ENCODE peak calls at places on chromosome 2, in five cellular contexts. P, E, I, H and L are unnamed samples.

GRCh38 chr2:51151490-51152140 is 119.7 kb upstream of the NRXN1 start:
- DNase-seq in I (no peak), H (no peak), P (no peak), E (no peak), L (no peak)

GRCh38 chr2:104849618-104850097 is 4.3 kb upstream of the POU3F3 start:
- DNase-seq in H (no peak), I (peak; percentile 67), P (peak; percentile 85), E (peak; percentile 31), L (peak; percentile 85)

GRCh38 chr2:105582952-105583660 is 161.6 kb upstream of the NCK2 start:
- DNase-seq in P (peak; percentile 76), H (no peak), I (no peak), E (no peak), L (no peak)

GRCh38 chr2:217902281-217903141 is 100.3 kb downstream of the TNS1 start:
- DNase-seq in E (no peak), H (no peak), I (peak; percentile 31), P (peak; percentile 84), L (no peak)

GRCh38 chr2:157911646-157912217 is 35.6 kb upstream of the ACVR1 start:
- DNase-seq in E (no peak), P (no peak), H (no peak), I (no peak), L (no peak)

GRCh38 chr2:112794131-112794733 is 9.9 kb upstream of the IL1A start:
- DNase-seq in P (peak; percentile 63), H (no peak), E (no peak), I (peak; percentile 92), L (no peak)

GRCh38 chr2:52976132-52976949 is 791.3 kb upstream of the CHAC2 start:
- DNase-seq in I (no peak), H (no peak), E (no peak), P (peak; percentile 41), L (peak; percentile 83)

GRCh38 chr2:232941912-232942595 is 71.0 kb downstream of the NGEF start:
- DNase-seq in P (no peak), I (no peak), H (no peak), E (no peak), L (no peak)

GRCh38 chr2:86790828-86791561 is at the start of gene CD8A:
- DNase-seq in H (no peak), P (peak; percentile 26), E (peak; percentile 62), I (no peak), L (peak; percentile 71)

GRCh38 chr2:165558832-165559231 is 89.3 kb downstream of the CSRNP3 start:
- DNase-seq in E (no peak), I (no peak), P (no peak), H (no peak), L (no peak)

GRCh38 chr2:3486047-3487027 is 33.0 kb downstream of the ADI1 start:
- DNase-seq in P (no peak), I (no peak), H (no peak), E (no peak), L (no peak)

GRCh38 chr2:170782673-170783072 is 12.5 kb downstream of the ERICH2 start:
- DNase-seq in I (no peak), P (no peak), H (no peak), E (no peak), L (no peak)
- H3K4me3 ChIP-seq in I (no peak overlapping the region), P (no peak overlapping the region), H (no peak overlapping the region), E (no peak overlapping the region), L (no peak overlapping the region)

GRCh38 chr2:74895031-74895425 is 61.1 kb downstream of the HK2 start:
- DNase-seq in I (no peak), H (no peak), E (no peak), P (no peak), L (peak; percentile 20)

GRCh38 chr2:74892609-74893008 is 58.7 kb downstream of the HK2 start:
- DNase-seq in E (no peak), I (no peak), P (no peak), H (no peak), L (peak; percentile 12)

GRCh38 chr2:74893332-74893731 is 59.4 kb downstream of the HK2 start:
- DNase-seq in I (no peak), P (no peak), H (no peak), E (no peak), L (no peak)

GRCh38 chr2:74894261-74895030 is 60.5 kb downstream of the HK2 start:
- DNase-seq in I (no peak), P (no peak), E (no peak), H (no peak), L (peak; percentile 39)

GRCh38 chr2:74896232-74896631 is 62.2 kb upstream of the POLE4 start:
- DNase-seq in I (no peak), H (no peak), E (no peak), P (no peak), L (peak; percentile 16)
- H3K4me1 ChIP-seq in I (no peaks in the 10 kb centered on the region), H (no peaks in the 10 kb centered on the region), E (no peaks in the 10 kb centered on the region), P (no peaks in the 10 kb centered on the region), L (peaks cover 15% of the 10 kb centered on the region)

DNA sequence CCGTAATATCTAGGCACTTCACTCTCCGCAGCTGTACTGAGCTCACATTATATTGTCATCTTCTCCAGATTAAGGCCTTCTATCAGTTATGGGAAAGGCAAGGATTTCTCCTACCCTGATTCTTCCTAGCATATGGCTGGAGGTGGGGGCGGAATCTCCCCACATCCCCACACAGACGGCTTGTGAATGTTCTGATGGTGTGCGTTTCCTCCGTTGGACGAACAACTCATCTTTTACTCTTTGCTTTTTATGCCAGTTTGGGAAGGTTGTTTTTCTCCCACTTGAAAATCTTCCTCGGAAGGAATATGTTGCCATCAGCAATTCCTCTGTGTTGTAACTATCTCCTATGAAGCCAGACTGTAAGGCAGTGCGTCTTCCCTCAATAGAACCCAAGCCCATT is 24.3 kb downstream of the KLHL29 start:
- DNase-seq in P (no peak), E (no peak), I (no peak), H (no peak), L (no peak)
- H3K4me3 ChIP-seq in P (no peak overlapping the region), E (no peak overlapping the region), I (no peak overlapping the region), H (no peak overlapping the region), L (no peak overlapping the region)

GRCh38 chr2:213688129-213688528 is 403.9 kb downstream of the SPAG16 start:
- DNase-seq in I (no peak), E (no peak), P (no peak), H (no peak), L (no peak)
- H3K4me1 ChIP-seq in I (no peaks in the 10 kb centered on the region), E (no peaks in the 10 kb centered on the region), P (no peaks in the 10 kb centered on the region), H (no peaks in the 10 kb centered on the region), L (no peaks in the 10 kb centered on the region)

GRCh38 chr2:189348369-189348768 is 92.9 kb upstream of the WDR75 start:
- DNase-seq in I (no peak), P (no peak), E (no peak), H (no peak), L (no peak)

GRCh38 chr2:189350515-189351209 is 90.6 kb upstream of the WDR75 start:
- DNase-seq in P (peak; percentile 30), I (no peak), E (no peak), H (no peak), L (no peak)

GRCh38 chr2:189344036-189344435 is 97.2 kb upstream of the WDR75 start:
- DNase-seq in P (no peak), I (no peak), H (no peak), E (no peak), L (no peak)

DNA sequence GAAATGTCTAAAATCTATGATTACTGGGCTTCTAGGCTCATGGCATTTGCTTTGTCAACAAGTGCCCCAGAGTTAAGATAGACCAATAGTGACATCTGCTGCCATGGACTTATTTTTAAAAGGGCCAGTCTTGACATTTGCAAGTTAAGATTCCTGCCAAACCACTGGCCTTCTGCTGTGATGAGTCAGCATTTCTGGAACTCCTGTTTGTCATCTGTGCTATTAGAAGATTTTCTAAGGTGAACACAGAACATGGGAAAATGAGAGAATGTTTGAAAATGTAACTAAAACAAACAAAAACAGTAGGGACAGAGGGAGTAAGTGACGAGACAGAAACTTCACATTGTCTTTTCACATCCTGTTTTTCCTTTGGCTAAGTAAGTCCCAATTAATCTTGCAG is 93.7 kb upstream of the WDR75 start:
- DNase-seq in I (peak; percentile 75), H (no peak), P (peak; percentile 69), E (no peak), L (no peak)
- H3K4me3 ChIP-seq in I (no peak overlapping the region), H (no peak overlapping the region), P (no peak overlapping the region), E (no peak overlapping the region), L (peak overlapping the region; percentile 26)

GRCh38 chr2:196268538-196269338 is 97.4 kb upstream of the STK17B start:
- DNase-seq in H (no peak), P (no peak), I (no peak), E (no peak), L (no peak)

GRCh38 chr2:196263181-196263747 is 91.9 kb upstream of the STK17B start:
- DNase-seq in I (peak; percentile 48), E (no peak), H (peak; percentile 32), P (no peak), L (no peak)

GRCh38 chr2:196268022-196268421 is 96.6 kb upstream of the STK17B start:
- DNase-seq in H (no peak), I (no peak), E (no peak), P (no peak), L (no peak)

GRCh38 chr2:196266855-196267254 is 95.5 kb upstream of the STK17B start:
- DNase-seq in P (no peak), H (no peak), E (no peak), I (no peak), L (no peak)

GRCh38 chr2:196266351-196266750 is 95.0 kb upstream of the STK17B start:
- DNase-seq in E (no peak), I (no peak), H (no peak), P (no peak), L (no peak)
- H3K4me1 ChIP-seq in E (peaks cover 65% of the 10 kb centered on the region), I (peaks cover 19% of the 10 kb centered on the region), H (peaks cover 59% of the 10 kb centered on the region), P (peaks cover 24% of the 10 kb centered on the region), L (peaks cover 3% of the 10 kb centered on the region)

DNA sequence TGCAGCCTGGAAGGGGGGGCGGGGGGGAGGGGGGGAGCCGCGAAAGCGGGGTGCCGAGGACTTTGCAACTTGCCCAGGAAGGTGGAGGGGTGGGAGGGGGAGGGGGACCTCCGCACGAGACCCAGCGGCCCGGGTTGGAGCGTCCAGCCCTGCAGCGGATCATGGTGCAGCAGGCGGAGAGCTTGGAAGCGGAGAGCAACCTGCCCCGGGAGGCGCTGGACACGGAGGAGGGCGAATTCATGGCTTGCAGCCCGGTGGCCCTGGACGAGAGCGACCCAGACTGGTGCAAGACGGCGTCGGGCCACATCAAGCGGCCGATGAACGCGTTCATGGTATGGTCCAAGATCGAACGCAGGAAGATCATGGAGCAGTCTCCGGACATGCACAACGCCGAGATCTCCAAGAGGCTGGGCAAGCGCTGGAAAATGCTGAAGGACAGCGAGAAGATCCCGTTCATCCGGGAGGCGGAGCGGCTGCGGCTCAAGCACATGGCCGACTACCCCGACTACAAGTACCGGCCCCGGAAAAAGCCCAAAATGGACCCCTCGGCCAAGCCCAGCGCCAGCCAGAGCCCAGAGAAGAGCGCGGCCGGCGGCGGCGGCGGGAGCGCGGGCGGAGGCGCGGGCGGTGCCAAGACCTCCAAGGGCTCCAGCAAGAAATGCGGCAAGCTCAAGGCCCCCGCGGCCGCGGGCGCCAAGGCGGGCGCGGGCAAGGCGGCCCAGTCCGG is 540 bp downstream of the SOX11 start:
- DNase-seq in H (no peak), I (no peak), P (peak; percentile 58), E (no peak), L (peak; percentile 86)
- H3K4me3 ChIP-seq in H (no peak overlapping the region), I (no peak overlapping the region), P (peak overlapping the region; percentile 73), E (no peak overlapping the region), L (peak overlapping the region; percentile 99)

GRCh38 chr2:237092506-237092905 is 6.8 kb downstream of the COPS8 start:
- DNase-seq in I (no peak), P (no peak), H (no peak), E (no peak), L (no peak)
- H3K4me1 ChIP-seq in I (no peaks in the 10 kb centered on the region), P (no peaks in the 10 kb centered on the region), H (no peaks in the 10 kb centered on the region), E (peaks cover 2% of the 10 kb centered on the region), L (no peaks in the 10 kb centered on the region)

GRCh38 chr2:100192300-100192699 is 49.9 kb upstream of the AFF3 start:
- DNase-seq in E (no peak), I (no peak), P (no peak), H (no peak), L (no peak)
- H3K4me3 ChIP-seq in E (no peak overlapping the region), I (no peak overlapping the region), P (no peak overlapping the region), H (no peak overlapping the region), L (no peak overlapping the region)